ENCODE peak calls at places on chromosomes 6 and 20, in seven cellular contexts. One of them, this sample, is unnamed.

GRCh38 chr6:89951574-89952360 is 57.5 kb downstream of the GJA10 start:
- DNase-seq in ovary: peak; percentile 38
- DNase-seq in stomach: no peak
- DNase-seq in tibial nerve: no peak
- DNase-seq in sigmoid colon: no peak
- DNase-seq in HepG2: peak; percentile 44
- DNase-seq in H1: no peak
- DNase-seq in this sample: no peak

GRCh38 chr20:33796907-33797544 is 14.1 kb upstream of the CHMP4B start:
- DNase-seq in HepG2: peak; percentile 55
- DNase-seq in ovary: no peak
- DNase-seq in sigmoid colon: no peak
- DNase-seq in stomach: no peak
- DNase-seq in tibial nerve: no peak
- DNase-seq in H1: no peak
- DNase-seq in this sample: no peak

GRCh38 chr6:17336425-17336824 is 55.3 kb downstream of the RBM24 start:
- DNase-seq in HepG2: no peak
- DNase-seq in tibial nerve: no peak
- DNase-seq in stomach: no peak
- DNase-seq in H1: no peak
- DNase-seq in ovary: no peak
- DNase-seq in sigmoid colon: no peak
- DNase-seq in this sample: no peak

GRCh38 chr6:170483413-170483812 is 69.7 kb downstream of the PSMB1 start:
- DNase-seq in stomach: no peak
- DNase-seq in tibial nerve: no peak
- DNase-seq in HepG2: no peak
- DNase-seq in sigmoid colon: no peak
- DNase-seq in ovary: no peak
- DNase-seq in H1: no peak
- DNase-seq in this sample: no peak

GRCh38 chr20:7379621-7380220 is 560.5 kb downstream of the HAO1 start:
- DNase-seq in H1: no peak
- DNase-seq in tibial nerve: no peak
- DNase-seq in sigmoid colon: no peak
- DNase-seq in stomach: no peak
- DNase-seq in ovary: no peak
- DNase-seq in HepG2: no peak
- DNase-seq in this sample: no peak

GRCh38 chr6:31799781-31800180 is 4.2 kb upstream of the VARS1 start:
- DNase-seq in sigmoid colon: no peak
- DNase-seq in stomach: no peak
- DNase-seq in tibial nerve: no peak
- DNase-seq in H1: no peak
- DNase-seq in HepG2: no peak
- DNase-seq in ovary: no peak
- DNase-seq in this sample: no peak

GRCh38 chr6:167130712-167131684 is 8.1 kb downstream of the CCR6 start:
- DNase-seq in sigmoid colon: peak; percentile 79
- DNase-seq in tibial nerve: no peak
- DNase-seq in H1: no peak
- DNase-seq in stomach: no peak
- DNase-seq in ovary: no peak
- DNase-seq in HepG2: peak; percentile 89
- DNase-seq in this sample: no peak

GRCh38 chr20:31560900-31561598 is 44.0 kb upstream of the ID1 start:
- DNase-seq in ovary: no peak
- DNase-seq in tibial nerve: no peak
- DNase-seq in H1: no peak
- DNase-seq in HepG2: no peak
- DNase-seq in stomach: peak; percentile 47
- DNase-seq in sigmoid colon: no peak
- DNase-seq in this sample: no peak

GRCh38 chr6:28154357-28154756 is 12.7 kb downstream of the ZKSCAN8 start:
- DNase-seq in sigmoid colon: no peak
- DNase-seq in H1: no peak
- DNase-seq in stomach: no peak
- DNase-seq in tibial nerve: no peak
- DNase-seq in HepG2: no peak
- DNase-seq in ovary: no peak
- DNase-seq in this sample: no peak

GRCh38 chr20:52926505-52926904 is 45.7 kb upstream of the TSHZ2 start:
- DNase-seq in stomach: no peak
- DNase-seq in ovary: no peak
- DNase-seq in sigmoid colon: no peak
- DNase-seq in HepG2: no peak
- DNase-seq in tibial nerve: no peak
- DNase-seq in H1: no peak
- DNase-seq in this sample: no peak

GRCh38 chr20:18754030-18754659 is 59.4 kb upstream of the SCP2D1 start:
- DNase-seq in H1: no peak
- DNase-seq in stomach: no peak
- DNase-seq in HepG2: no peak
- DNase-seq in sigmoid colon: no peak
- DNase-seq in tibial nerve: no peak
- DNase-seq in ovary: no peak
- DNase-seq in this sample: no peak

GRCh38 chr6:154649723-154650122 is 83.5 kb upstream of the SCAF8 start:
- DNase-seq in H1: no peak
- DNase-seq in tibial nerve: no peak
- DNase-seq in HepG2: no peak
- DNase-seq in ovary: no peak
- DNase-seq in stomach: no peak
- DNase-seq in sigmoid colon: no peak
- DNase-seq in this sample: no peak

GRCh38 chr20:20206788-20207187 is 154.5 kb downstream of the CFAP61 start:
- DNase-seq in HepG2: no peak
- DNase-seq in ovary: no peak
- DNase-seq in tibial nerve: no peak
- DNase-seq in sigmoid colon: no peak
- DNase-seq in H1: no peak
- DNase-seq in stomach: no peak
- DNase-seq in this sample: no peak

GRCh38 chr6:111997078-111997862 is 56.6 kb upstream of the CCN6 start:
- DNase-seq in sigmoid colon: peak; percentile 93
- DNase-seq in ovary: peak; percentile 79
- DNase-seq in H1: peak; percentile 85
- DNase-seq in tibial nerve: peak; percentile 69
- DNase-seq in stomach: peak; percentile 82
- DNase-seq in HepG2: peak; percentile 71
- DNase-seq in this sample: peak; percentile 86

GRCh38 chr6:18656506-18656905 is 269.4 kb downstream of the RNF144B start:
- DNase-seq in HepG2: no peak
- DNase-seq in sigmoid colon: no peak
- DNase-seq in tibial nerve: no peak
- DNase-seq in H1: no peak
- DNase-seq in ovary: no peak
- DNase-seq in stomach: no peak
- DNase-seq in this sample: no peak

DNA sequence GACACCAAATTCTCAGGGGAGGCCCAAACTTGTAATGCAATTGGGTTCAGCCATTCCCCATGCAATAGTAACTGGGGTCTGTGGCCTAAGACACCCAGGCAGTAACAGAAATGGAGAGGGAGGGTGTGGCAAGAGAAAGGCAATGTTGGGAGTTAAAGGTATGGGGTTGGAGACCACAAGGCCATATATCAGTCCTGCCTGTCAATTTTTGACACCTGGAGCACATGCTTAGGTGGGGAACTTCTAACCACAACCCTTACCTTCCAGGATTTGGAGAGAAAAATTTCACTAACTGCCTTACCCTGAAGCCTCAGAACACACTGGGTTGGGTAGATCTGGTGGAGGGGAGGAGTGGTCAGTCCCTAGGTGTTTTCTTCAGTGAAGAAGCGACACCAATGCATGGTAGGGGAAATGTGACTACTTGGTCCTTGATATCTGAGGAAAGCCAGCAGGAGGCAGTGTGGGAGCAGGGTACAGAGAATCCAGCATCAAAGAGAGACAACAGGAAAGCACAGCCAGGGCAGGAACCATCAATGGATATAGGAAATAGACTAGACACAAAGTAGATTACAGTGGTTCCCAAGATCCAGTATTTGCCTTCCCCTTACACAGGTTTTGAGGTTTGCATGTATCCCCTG is 6.8 kb upstream of the USP49 start:
- DNase-seq in ovary: no peak
- DNase-seq in stomach: no peak
- DNase-seq in sigmoid colon: no peak
- DNase-seq in tibial nerve: peak; percentile 10
- DNase-seq in HepG2: no peak
- DNase-seq in H1: peak; percentile 53
- DNase-seq in this sample: no peak
- TF ChIP-seq EP300 in ovary: no peak
- TF ChIP-seq EP300 in stomach: no peak
- TF ChIP-seq EP300 in sigmoid colon: no peak
- TF ChIP-seq EP300 in tibial nerve: no peak
- TF ChIP-seq EP300 in HepG2: no peak
- TF ChIP-seq EP300 in H1: no peak
- TF ChIP-seq EP300 in this sample: no peak

DNA sequence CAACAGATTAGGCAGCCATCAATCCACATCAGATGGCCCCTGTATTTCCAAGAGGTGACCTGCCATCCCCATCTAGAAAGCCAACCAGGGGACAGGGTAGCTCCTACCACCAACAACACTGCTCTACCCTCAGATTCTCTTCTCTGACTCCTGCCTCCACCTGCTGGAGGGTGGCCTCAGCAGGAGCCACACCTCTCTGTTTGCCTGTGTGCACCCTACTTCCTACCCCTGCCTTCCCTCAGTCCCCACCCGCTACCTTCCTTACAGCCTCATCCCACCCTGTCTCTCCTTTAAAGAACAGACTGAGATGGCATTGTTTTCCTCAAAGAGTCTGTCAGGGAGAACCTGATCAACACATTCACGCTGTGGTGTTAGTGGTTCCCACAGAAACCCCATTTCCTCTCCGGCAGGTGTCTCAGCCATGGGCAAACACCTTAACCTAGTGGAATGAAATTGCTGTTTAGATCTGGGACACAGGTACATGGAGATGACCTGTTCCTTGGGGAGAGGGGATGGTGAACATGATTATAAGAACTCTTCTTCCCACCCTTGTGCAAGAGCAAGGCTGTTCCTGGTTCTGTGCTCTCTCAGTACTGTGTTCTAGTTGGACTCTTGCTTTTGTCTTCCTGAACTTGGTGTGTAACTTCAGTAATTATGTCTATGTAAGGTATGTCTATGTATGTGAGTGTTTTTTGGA is 1.8 kb downstream of the ENTPD6 start:
- DNase-seq in H1: no peak
- DNase-seq in HepG2: no peak
- DNase-seq in tibial nerve: no peak
- DNase-seq in stomach: no peak
- DNase-seq in sigmoid colon: no peak
- DNase-seq in ovary: no peak
- DNase-seq in this sample: no peak
- H3K4me3 ChIP-seq in H1: peak overlapping the region; percentile 83
- H3K4me3 ChIP-seq in HepG2: peak overlapping the region; percentile 97
- H3K4me3 ChIP-seq in tibial nerve: no peak overlapping the region
- H3K4me3 ChIP-seq in stomach: peak overlapping the region; percentile 98
- H3K4me3 ChIP-seq in sigmoid colon: no peak overlapping the region
- H3K4me3 ChIP-seq in ovary: no peak overlapping the region
- H3K4me3 ChIP-seq in this sample: peak overlapping the region; percentile 95

DNA sequence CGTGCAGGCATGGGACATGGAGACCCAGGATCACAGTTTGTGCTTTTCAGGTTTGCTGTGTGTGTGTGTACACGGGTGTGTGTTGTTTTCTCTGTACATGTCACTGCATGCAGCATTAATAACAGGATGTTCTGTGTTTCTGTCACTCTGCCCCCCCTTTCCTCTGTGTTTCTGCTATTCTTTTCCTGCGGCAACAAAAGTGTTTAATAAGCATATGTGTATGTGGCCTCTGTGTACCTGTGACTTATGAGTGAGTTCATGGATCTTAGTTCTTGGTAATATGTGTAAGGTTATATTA is 9.8 kb downstream of the SYNGAP1 start:
- DNase-seq in HepG2: no peak
- DNase-seq in ovary: no peak
- DNase-seq in stomach: no peak
- DNase-seq in sigmoid colon: no peak
- DNase-seq in H1: no peak
- DNase-seq in tibial nerve: no peak
- DNase-seq in this sample: no peak
- H3K4me1 ChIP-seq in HepG2: peaks cover 51% of the 10 kb centered on the region
- H3K4me1 ChIP-seq in ovary: peaks cover 27% of the 10 kb centered on the region
- H3K4me1 ChIP-seq in stomach: peaks cover 36% of the 10 kb centered on the region
- H3K4me1 ChIP-seq in sigmoid colon: peaks cover 81% of the 10 kb centered on the region
- H3K4me1 ChIP-seq in H1: peaks cover 28% of the 10 kb centered on the region
- H3K4me1 ChIP-seq in tibial nerve: peaks cover 51% of the 10 kb centered on the region
- H3K4me1 ChIP-seq in this sample: peaks cover 65% of the 10 kb centered on the region

GRCh38 chr6:137868721-137869631 is 1.9 kb downstream of the TNFAIP3 start:
- DNase-seq in tibial nerve: no peak
- DNase-seq in HepG2: no peak
- DNase-seq in ovary: no peak
- DNase-seq in stomach: no peak
- DNase-seq in H1: no peak
- DNase-seq in sigmoid colon: no peak
- DNase-seq in this sample: no peak

GRCh38 chr6:137866200-137866913 is 702 bp upstream of the TNFAIP3 start:
- DNase-seq in tibial nerve: peak; percentile 39
- DNase-seq in H1: peak; percentile 49
- DNase-seq in stomach: no peak
- DNase-seq in ovary: no peak
- DNase-seq in HepG2: no peak
- DNase-seq in sigmoid colon: peak; percentile 82
- DNase-seq in this sample: peak; percentile 86

GRCh38 chr6:137869781-137870180 is 2.7 kb downstream of the TNFAIP3 start:
- DNase-seq in H1: no peak
- DNase-seq in HepG2: no peak
- DNase-seq in sigmoid colon: no peak
- DNase-seq in stomach: no peak
- DNase-seq in tibial nerve: no peak
- DNase-seq in ovary: no peak
- DNase-seq in this sample: no peak

GRCh38 chr6:137866914-137867684 is at the start of gene TNFAIP3:
- DNase-seq in stomach: peak; percentile 92
- DNase-seq in ovary: peak; percentile 90
- DNase-seq in sigmoid colon: peak; percentile 98
- DNase-seq in H1: peak; percentile 88
- DNase-seq in tibial nerve: peak; percentile 90
- DNase-seq in HepG2: peak; percentile 94
- DNase-seq in this sample: peak; percentile 97

DNA sequence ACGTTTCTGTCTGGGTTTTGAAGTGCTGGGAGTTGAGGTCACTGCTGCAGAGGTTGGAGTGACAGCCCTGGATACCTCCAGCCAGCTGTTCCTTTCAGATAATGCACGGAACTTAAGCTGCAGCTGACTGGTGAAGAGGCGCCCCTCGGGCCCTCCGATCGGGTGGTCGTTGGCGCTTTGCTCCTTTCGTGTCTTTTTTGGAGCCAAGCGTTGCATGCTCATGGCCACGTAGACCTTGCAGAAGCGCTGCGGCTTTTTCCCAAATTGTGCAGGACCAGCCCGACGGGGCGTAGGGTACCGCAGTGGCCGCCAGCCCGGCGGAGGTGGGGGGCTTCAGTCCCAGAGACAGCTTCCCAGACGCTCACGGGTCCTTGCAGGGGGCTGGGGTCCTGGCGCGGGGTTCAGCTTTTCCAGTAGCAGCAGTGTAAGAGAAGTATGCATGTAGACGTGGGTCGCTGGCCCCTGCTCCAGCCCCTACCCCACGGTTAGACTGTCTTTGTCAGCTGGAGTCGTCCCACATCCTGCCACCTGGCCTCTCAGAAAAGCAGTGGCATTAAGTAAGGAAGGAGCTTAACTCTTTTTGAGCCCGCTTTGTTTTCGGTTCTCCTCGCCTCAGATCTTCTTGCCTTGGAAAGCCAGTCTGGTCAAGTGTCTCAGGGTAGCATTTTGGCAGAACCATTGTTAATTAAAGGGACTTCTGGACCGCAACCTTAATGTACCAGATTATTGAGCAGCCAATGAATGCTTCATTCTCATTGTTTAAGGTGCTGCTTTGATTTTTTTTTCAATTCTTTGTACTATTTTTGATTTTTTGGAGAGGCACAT is 838 bp downstream of the TNFAIP3 start:
- DNase-seq in HepG2: no peak
- DNase-seq in H1: peak; percentile 59
- DNase-seq in tibial nerve: no peak
- DNase-seq in sigmoid colon: peak; percentile 77
- DNase-seq in ovary: no peak
- DNase-seq in stomach: peak; percentile 45
- DNase-seq in this sample: peak; percentile 84
- TF ChIP-seq EP300 in HepG2: no peak
- TF ChIP-seq EP300 in H1: no peak
- TF ChIP-seq EP300 in tibial nerve: no peak
- TF ChIP-seq EP300 in sigmoid colon: no peak
- TF ChIP-seq EP300 in ovary: no peak
- TF ChIP-seq EP300 in stomach: no peak
- TF ChIP-seq EP300 in this sample: no peak